ENCODE peak calls at places on chromosomes 4 and X, in five cellular contexts. W is SK-N-SH, I is GM12891, Y is stomach, G is SK-N-MC. T is an unnamed sample.

GRCh38 chr4:11428701-11429571 is at the start of gene HS3ST1:
- DNase-seq in W (peak), I (peak), Y (peak), G (no peak), T (peak)

GRCh38 chr4:134045411-134045810 is 156.2 kb downstream of the PABPC4L start:
- DNase-seq in W (no peak), I (no peak), Y (no peak), G (no peak), T (no peak)

GRCh38 chr4:150960818-150961217 is 54.3 kb downstream of the LRBA start:
- DNase-seq in W (peak), I (peak), Y (peak), G (no peak), T (no peak)

GRCh38 chr4:184329235-184330007 is 111.7 kb upstream of the ENPP6 start:
- DNase-seq in W (no peak), I (no peak), Y (peak), G (no peak), T (peak)

GRCh38 chr4:41106081-41106480 is 108.3 kb downstream of the APBB2 start:
- DNase-seq in W (no peak), I (no peak), Y (no peak), G (no peak), T (no peak)

GRCh38 chr4:57148177-57148576 is 38.0 kb upstream of the IGFBP7 start:
- DNase-seq in W (no peak), I (no peak), Y (no peak), G (no peak), T (no peak)

GRCh38 chrX:139204903-139205667 is 325.5 kb upstream of the F9 start:
- DNase-seq in W (peak), I (peak), Y (peak), G (no peak), T (peak)

GRCh38 chr4:102713096-102713495 is 47.7 kb downstream of the MANBA start:
- DNase-seq in W (no peak), I (no peak), Y (no peak), G (no peak), T (no peak)

DNA sequence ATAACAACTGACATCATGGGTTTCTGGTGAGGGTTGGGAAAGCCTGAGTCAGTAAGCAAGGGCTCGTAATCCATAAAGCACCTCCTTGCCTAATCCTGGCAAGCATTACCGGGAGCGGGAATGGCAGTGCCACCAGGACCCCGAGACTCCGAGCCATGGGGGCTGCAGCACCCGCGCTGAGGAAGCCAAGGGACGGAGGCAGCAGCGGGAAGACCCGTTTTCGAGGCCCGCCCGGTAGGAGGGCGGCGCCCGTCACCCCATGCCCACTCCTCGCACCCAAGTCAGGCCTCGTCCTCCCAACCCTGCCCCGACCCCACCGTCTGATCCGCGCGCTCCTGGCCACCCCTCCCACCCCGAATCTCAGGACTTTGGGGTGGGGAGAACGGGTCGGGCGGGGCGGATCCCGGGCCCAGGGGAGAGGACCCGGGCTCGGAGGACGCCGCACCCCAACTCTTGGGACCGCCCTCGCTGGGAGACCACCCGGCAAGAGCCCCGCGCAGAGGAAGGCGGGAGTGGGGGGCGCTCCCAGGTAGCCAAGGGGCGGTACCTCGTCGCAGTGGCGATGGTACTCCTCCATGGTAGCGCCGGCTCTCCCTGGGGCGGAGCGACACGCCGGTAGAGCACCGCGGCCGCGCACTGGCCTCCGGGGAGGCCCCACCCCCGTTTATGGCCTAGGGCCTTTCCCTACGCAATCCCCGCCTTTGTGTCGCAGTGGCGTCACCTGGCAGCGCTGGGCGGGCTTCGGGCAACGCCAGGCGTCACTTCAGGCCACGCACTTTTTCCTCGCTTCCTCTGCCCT is at the start of gene DYNLT3:
- DNase-seq in W (peak), I (peak), Y (peak), G (no peak), T (peak)
- TF ChIP-seq POLR2AphosphoS5 in W (no peak), I (no peak), Y (peak), G (peak), T (peak)

GRCh38 chr4:73729534-73730165 is 10.7 kb upstream of the CXCL8 start:
- DNase-seq in W (peak), I (no peak), Y (peak), G (no peak), T (peak)
- TF ChIP-seq POLR2AphosphoS5 in W (no peak), I (no peak), Y (peak), G (no peak), T (no peak)

DNA sequence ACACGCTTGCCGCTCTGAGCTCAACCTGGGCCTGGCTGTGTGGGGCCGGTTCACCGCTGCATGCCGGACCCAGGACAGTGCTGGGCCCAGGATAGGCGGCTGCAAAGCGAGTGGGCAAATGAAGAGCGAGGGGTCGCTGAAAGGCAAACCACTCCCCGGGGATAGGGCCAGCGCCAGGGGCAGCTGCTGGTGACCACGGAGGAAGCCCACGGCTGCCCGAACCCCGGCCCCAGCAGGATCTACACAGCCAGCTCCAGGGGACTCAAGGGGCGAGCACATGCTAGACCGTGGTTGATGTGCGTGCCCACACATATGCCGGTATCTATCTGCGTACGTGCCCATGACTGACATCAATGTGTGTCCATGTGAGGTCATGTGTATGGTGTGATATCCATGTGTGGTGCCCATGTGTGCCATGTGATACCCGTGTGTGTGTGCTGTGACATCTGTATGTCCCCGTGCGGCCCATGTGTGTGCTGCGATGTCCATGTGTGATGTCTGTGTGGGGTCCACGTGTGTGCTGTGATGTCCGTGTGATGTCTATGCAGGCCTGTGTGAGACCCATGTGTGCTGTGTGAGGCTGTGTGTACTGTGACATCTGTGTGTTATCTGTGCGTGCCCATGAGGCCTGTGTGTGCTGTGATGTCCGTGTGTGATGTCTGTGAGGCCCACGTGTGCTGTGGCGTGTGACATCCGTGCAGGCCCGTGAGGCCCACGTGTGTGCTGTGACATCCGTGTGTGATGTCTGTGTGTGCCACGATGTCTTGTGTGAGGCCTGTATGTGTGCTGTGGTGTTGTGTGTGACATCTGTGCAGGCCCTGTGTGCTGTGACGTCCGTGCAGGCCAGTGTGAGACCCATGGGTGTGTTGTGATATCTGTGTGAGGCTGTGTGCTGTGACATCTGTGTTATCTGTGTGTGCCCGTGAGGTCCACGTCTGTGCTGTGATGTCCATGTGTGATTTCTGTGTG is 24.8 kb downstream of the CTBP1 start:
- DNase-seq in W (no peak), I (no peak), Y (no peak), G (no peak), T (no peak)
- TF ChIP-seq POLR2AphosphoS5 in W (no peak), I (no peak), Y (no peak), G (no peak), T (no peak)

GRCh38 chrX:133987188-133987587 is 1.8 kb upstream of the GPC3 start:
- DNase-seq in W (no peak), I (no peak), Y (no peak), G (no peak), T (no peak)

GRCh38 chrX:133985164-133986007 is at the start of gene GPC3:
- DNase-seq in W (peak), I (peak), Y (peak), G (no peak), T (peak)

GRCh38 chrX:133984857-133985163 is 584 bp downstream of the GPC3 start:
- DNase-seq in W (no peak), I (no peak), Y (no peak), G (no peak), T (no peak)

GRCh38 chrX:133988010-133988409 is 2.6 kb upstream of the GPC3 start:
- DNase-seq in W (no peak), I (no peak), Y (no peak), G (no peak), T (no peak)

GRCh38 chrX:133986008-133986683 is 752 bp upstream of the GPC3 start:
- DNase-seq in W (no peak), I (no peak), Y (no peak), G (no peak), T (no peak)
- TF ChIP-seq POLR2AphosphoS5 in W (no peak), I (no peak), Y (no peak), G (no peak), T (no peak)

GRCh38 chr4:186669735-186670134 is 53.9 kb downstream of the FAT1 start:
- DNase-seq in W (no peak), I (no peak), Y (no peak), G (no peak), T (no peak)

GRCh38 chr4:186669159-186669720 is 54.4 kb downstream of the FAT1 start:
- DNase-seq in W (peak), I (no peak), Y (no peak), G (peak), T (no peak)

GRCh38 chr4:186666750-186667149 is 56.9 kb downstream of the FAT1 start:
- DNase-seq in W (no peak), I (no peak), Y (no peak), G (no peak), T (no peak)

GRCh38 chr4:186660403-186660802 is 63.3 kb downstream of the FAT1 start:
- DNase-seq in W (no peak), I (no peak), Y (no peak), G (no peak), T (peak)

DNA sequence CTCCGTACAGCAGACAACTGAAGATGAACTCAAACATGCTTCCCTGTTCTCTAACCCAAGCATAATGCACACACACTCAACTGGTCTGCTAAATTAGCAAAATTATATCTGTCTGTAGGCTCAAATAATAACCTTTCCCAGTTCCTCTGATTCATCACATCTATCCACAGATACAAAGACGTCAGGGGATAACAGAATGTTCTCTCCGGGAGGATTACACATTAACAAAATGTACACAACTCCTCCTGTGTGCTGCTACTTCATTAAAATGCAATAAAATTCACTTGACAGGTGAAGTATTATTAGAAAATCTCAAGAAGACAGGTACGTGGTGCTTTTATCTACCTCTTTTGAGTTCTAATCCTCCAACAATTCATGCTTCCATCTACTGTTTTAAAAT is 57.4 kb downstream of the FAT1 start:
- DNase-seq in W (no peak), I (no peak), Y (no peak), G (no peak), T (no peak)
- TF ChIP-seq POLR2AphosphoS5 in W (no peak), I (no peak), Y (no peak), G (no peak), T (peak)